ENCODE peak calls at places on chromosomes 4 and X, in five cellular contexts. D is Caki2, X is EL, R is DMS153, P is lower lobe of right lung. C is an unnamed sample.

GRCh38 chr4:1856920-1857699 is 1.2 kb upstream of the LETM1 start:
- DNase-seq in D (peak), X (peak), R (no peak), P (no peak), C (no peak)

GRCh38 chr4:8435656-8436121 is 4.8 kb downstream of the ACOX3 start:
- DNase-seq in D (no peak), X (no peak), R (no peak), P (no peak), C (no peak)

GRCh38 chr4:124596811-124597210 is 115.7 kb downstream of the ANKRD50 start:
- DNase-seq in D (no peak), X (no peak), R (no peak), P (no peak), C (no peak)

GRCh38 chr4:1843852-1844251 is 12.1 kb downstream of the LETM1 start:
- DNase-seq in D (no peak), X (no peak), R (no peak), P (no peak), C (no peak)

GRCh38 chr4:73257995-73258667 is 467 bp downstream of the ANKRD17 start:
- DNase-seq in D (no peak), X (peak), R (no peak), P (no peak), C (no peak)

GRCh38 chr4:164894725-164895124 is 17.7 kb downstream of the APELA start:
- DNase-seq in D (no peak), X (no peak), R (no peak), P (no peak), C (no peak)

GRCh38 chr4:185744946-185745345 is 67.0 kb downstream of the SORBS2 start:
- DNase-seq in D (no peak), X (no peak), R (no peak), P (no peak), C (no peak)

GRCh38 chrX:3550160-3550765 is 163.2 kb downstream of the PRKX start:
- DNase-seq in D (peak), X (peak), R (no peak), P (no peak), C (no peak)

GRCh38 chrX:102964941-102965340 is 27.9 kb downstream of the RAB40AL start:
- DNase-seq in D (no peak), X (no peak), R (no peak), P (no peak), C (no peak)

GRCh38 chr4:53043900-53044650 is 182.0 kb downstream of the RASL11B start:
- DNase-seq in D (no peak), X (no peak), R (no peak), P (no peak), C (no peak)

GRCh38 chr4:100340534-100341364 is 150.5 kb upstream of the DDIT4L start:
- DNase-seq in D (no peak), X (no peak), R (no peak), P (no peak), C (no peak)

GRCh38 chrX:54492340-54492739 is 3.7 kb downstream of the FGD1 start:
- DNase-seq in D (peak), X (peak), R (no peak), P (no peak), C (no peak)

GRCh38 chr4:92035666-92036065 is 268.1 kb upstream of the GRID2 start:
- DNase-seq in D (no peak), X (no peak), R (no peak), P (no peak), C (no peak)